ENCODE peak calls at places on chromosomes 3 and 15, in six cellular contexts. L is AG09309; D is keratinocyte; H is HuH-7; O is germinal center; Z is activated CD4-positive, alpha-beta memory T cell treated with anti-CD3 and anti-CD28 coated beads for 36 hours. I is an unnamed sample.

GRCh38 chr3:149783576-149783975 is 8.8 kb downstream of the ANKUB1 start:
- DNase-seq in L (peak), D (peak), H (no peak), O (peak), Z (no peak), I (no peak)

GRCh38 chr3:194574639-194575483 is 58.4 kb downstream of the TMEM44 start:
- DNase-seq in L (no peak), D (no peak), H (no peak), O (no peak), Z (no peak), I (no peak)

GRCh38 chr3:159760056-159760455 is 228.6 kb upstream of the IL12A start:
- DNase-seq in L (no peak), D (no peak), H (no peak), O (no peak), Z (no peak), I (no peak)

GRCh38 chr3:155173771-155174170 is 93.7 kb downstream of the MME start:
- DNase-seq in L (no peak), D (no peak), H (no peak), O (no peak), Z (no peak), I (no peak)

GRCh38 chr3:36542186-36542585 is 161.9 kb downstream of the STAC start:
- DNase-seq in L (no peak), D (no peak), H (no peak), O (no peak), Z (no peak), I (no peak)

GRCh38 chr15:31263751-31264533 is 62.7 kb upstream of the KLF13 start:
- DNase-seq in L (no peak), D (no peak), H (no peak), O (peak), Z (peak), I (peak)

GRCh38 chr3:109643590-109643989 is 306.2 kb upstream of the DPPA4 start:
- DNase-seq in L (no peak), D (no peak), H (peak), O (no peak), Z (no peak), I (no peak)

GRCh38 chr3:46878796-46879436 is 1.4 kb downstream of the PTH1R start:
- DNase-seq in L (no peak), D (peak), H (peak), O (no peak), Z (no peak), I (no peak)

GRCh38 chr3:99751649-99752048 is 66.0 kb upstream of the CMSS1 start:
- DNase-seq in L (no peak), D (no peak), H (no peak), O (no peak), Z (no peak), I (no peak)

GRCh38 chr3:10518506-10519150 is 13.2 kb upstream of the ATP2B2 start:
- DNase-seq in L (peak), D (no peak), H (no peak), O (no peak), Z (peak), I (no peak)

GRCh38 chr15:68272797-68273271 is 4.7 kb upstream of the FEM1B start:
- DNase-seq in L (no peak), D (no peak), H (no peak), O (no peak), Z (no peak), I (no peak)

GRCh38 chr15:76309561-76310330 is 1.5 kb downstream of the ETFA start:
- DNase-seq in L (no peak), D (no peak), H (no peak), O (no peak), Z (no peak), I (no peak)

GRCh38 chr3:9703240-9703639 is 393 bp upstream of the CPNE9 start:
- DNase-seq in L (no peak), D (no peak), H (no peak), O (no peak), Z (no peak), I (no peak)

GRCh38 chr15:90947577-90948357 is 6.9 kb upstream of the RCCD1 start:
- DNase-seq in L (no peak), D (no peak), H (no peak), O (no peak), Z (no peak), I (no peak)

GRCh38 chr3:50353231-50354004 is 2.8 kb downstream of the CYB561D2 start:
- DNase-seq in L (no peak), D (no peak), H (no peak), O (no peak), Z (no peak), I (no peak)

GRCh38 chr3:128285042-128285924 is 132.0 kb downstream of the EEFSEC start:
- DNase-seq in L (no peak), D (no peak), H (no peak), O (no peak), Z (no peak), I (no peak)

GRCh38 chr3:188192034-188192433 is 38.1 kb downstream of the LPP start:
- DNase-seq in L (no peak), D (no peak), H (no peak), O (no peak), Z (no peak), I (no peak)

GRCh38 chr3:125234831-125235230 is 22.3 kb upstream of the SLC12A8 start:
- DNase-seq in L (no peak), D (no peak), H (no peak), O (no peak), Z (no peak), I (no peak)

GRCh38 chr15:56749982-56750381 is 16.7 kb upstream of the ZNF280D start:
- DNase-seq in L (peak), D (no peak), H (no peak), O (no peak), Z (no peak), I (no peak)

GRCh38 chr3:134487406-134487805 is 1.5 kb downstream of the CEP63 start:
- DNase-seq in L (no peak), D (no peak), H (no peak), O (peak), Z (no peak), I (peak)

GRCh38 chr3:184305577-184305976 is 6.5 kb downstream of the PSMD2 start:
- DNase-seq in L (no peak), D (no peak), H (no peak), O (no peak), Z (no peak), I (no peak)

GRCh38 chr3:134353171-134353825 is 20.9 kb downstream of the AMOTL2 start:
- DNase-seq in L (no peak), D (no peak), H (no peak), O (no peak), Z (no peak), I (no peak)

GRCh38 chr3:71511037-71511436 is 72.5 kb downstream of the FOXP1 start:
- DNase-seq in L (peak), D (no peak), H (no peak), O (no peak), Z (no peak), I (no peak)

GRCh38 chr3:128620268-128620691 is 30.3 kb downstream of the RPN1 start:
- DNase-seq in L (no peak), D (no peak), H (no peak), O (no peak), Z (peak), I (no peak)

GRCh38 chr3:127589600-127590281 is 792 bp downstream of the TPRA1 start:
- DNase-seq in L (no peak), D (no peak), H (no peak), O (peak), Z (peak), I (no peak)

GRCh38 chr3:43001094-43001553 is 22.0 kb downstream of the GASK1A start:
- DNase-seq in L (peak), D (no peak), H (no peak), O (no peak), Z (no peak), I (no peak)

GRCh38 chr3:183493296-183494045 is 62.0 kb downstream of the KLHL6 start:
- DNase-seq in L (no peak), D (no peak), H (no peak), O (no peak), Z (no peak), I (no peak)

GRCh38 chr3:111539351-111540331 is 2.4 kb upstream of the CD96 start:
- DNase-seq in L (no peak), D (no peak), H (peak), O (peak), Z (peak), I (peak)

GRCh38 chr3:194976813-194977322 is 291.2 kb downstream of the FAM43A start:
- DNase-seq in L (no peak), D (no peak), H (no peak), O (no peak), Z (no peak), I (no peak)

GRCh38 chr3:196207159-196207832 is 3.9 kb downstream of the ZDHHC19 start:
- DNase-seq in L (no peak), D (no peak), H (peak), O (peak), Z (no peak), I (no peak)

GRCh38 chr15:55056500-55056899 is 140.2 kb downstream of the RSL24D1 start:
- DNase-seq in L (no peak), D (no peak), H (no peak), O (no peak), Z (no peak), I (no peak)

GRCh38 chr3:31448035-31448881 is 84.5 kb upstream of the STT3B start:
- DNase-seq in L (no peak), D (no peak), H (peak), O (peak), Z (peak), I (no peak)

GRCh38 chr3:146164071-146164470 is 3.1 kb upstream of the PLOD2 start:
- DNase-seq in L (no peak), D (peak), H (no peak), O (no peak), Z (no peak), I (no peak)

I was measured in stimulated activated naive B cell treated with anti-CD40 and anti-IgM and Interleukin-4, amounts not matched to agents 10 μg/mL and 1 μg/mL and 100 μg/mL, for 72 hours.